ENCODE peak calls at places on chromosomes 3 and 15, in ten cellular contexts. One of them, this sample, is unnamed.
A peak's percentile ranks its signal among the peaks of the same experiment; 100 is the strongest.

GRCh38 chr3:125143982-125144652 is 68.4 kb downstream of the SLC12A8 start:
- DNase-seq in fibroblast of lung: peak; percentile 84
- DNase-seq in HCT116: no peak
- DNase-seq in ovary: peak; percentile 35
- DNase-seq in GM23338: peak; percentile 59
- DNase-seq in K562: no peak
- DNase-seq in dorsolateral prefrontal cortex: no peak
- DNase-seq in uterus: no peak
- DNase-seq in hepatocyte: no peak
- DNase-seq in lower lobe of right lung: no peak
- DNase-seq in this sample: no peak

GRCh38 chr3:123685780-123686179 is 100.9 kb upstream of the HACD2 start:
- DNase-seq in K562: no peak
- DNase-seq in GM23338: no peak
- DNase-seq in hepatocyte: no peak
- DNase-seq in ovary: no peak
- DNase-seq in fibroblast of lung: no peak
- DNase-seq in dorsolateral prefrontal cortex: no peak
- DNase-seq in HCT116: no peak
- DNase-seq in lower lobe of right lung: no peak
- DNase-seq in uterus: no peak
- DNase-seq in this sample: no peak

GRCh38 chr3:131903988-131904415 is 130.8 kb downstream of the CPNE4 start:
- DNase-seq in lower lobe of right lung: no peak
- DNase-seq in uterus: no peak
- DNase-seq in GM23338: no peak
- DNase-seq in HCT116: no peak
- DNase-seq in hepatocyte: peak; percentile 42
- DNase-seq in dorsolateral prefrontal cortex: peak; percentile 21
- DNase-seq in ovary: no peak
- DNase-seq in fibroblast of lung: peak; percentile 99
- DNase-seq in K562: no peak
- DNase-seq in this sample: no peak

GRCh38 chr3:52090131-52090548 is 33.8 kb upstream of the DUSP7 start:
- DNase-seq in HCT116: peak; percentile 31
- DNase-seq in ovary: peak; percentile 45
- DNase-seq in fibroblast of lung: peak; percentile 96
- DNase-seq in dorsolateral prefrontal cortex: peak; percentile 66
- DNase-seq in GM23338: no peak
- DNase-seq in uterus: peak; percentile 72
- DNase-seq in hepatocyte: peak; percentile 71
- DNase-seq in lower lobe of right lung: peak; percentile 20
- DNase-seq in K562: no peak
- DNase-seq in this sample: peak; percentile 52

GRCh38 chr15:25864966-25865365 is 1.8 kb upstream of the ATP10A start:
- DNase-seq in lower lobe of right lung: no peak
- DNase-seq in GM23338: no peak
- DNase-seq in hepatocyte: no peak
- DNase-seq in HCT116: no peak
- DNase-seq in fibroblast of lung: peak; percentile 76
- DNase-seq in K562: no peak
- DNase-seq in uterus: no peak
- DNase-seq in dorsolateral prefrontal cortex: no peak
- DNase-seq in ovary: no peak
- DNase-seq in this sample: no peak

GRCh38 chr3:192620300-192620699 is 107.0 kb downstream of the FGF12 start:
- DNase-seq in HCT116: no peak
- DNase-seq in dorsolateral prefrontal cortex: no peak
- DNase-seq in fibroblast of lung: no peak
- DNase-seq in ovary: no peak
- DNase-seq in uterus: no peak
- DNase-seq in GM23338: no peak
- DNase-seq in K562: no peak
- DNase-seq in lower lobe of right lung: no peak
- DNase-seq in hepatocyte: no peak
- DNase-seq in this sample: no peak

GRCh38 chr3:42771271-42771670 is 1.8 kb downstream of the CCDC13 start:
- DNase-seq in K562: no peak
- DNase-seq in ovary: no peak
- DNase-seq in hepatocyte: no peak
- DNase-seq in lower lobe of right lung: no peak
- DNase-seq in HCT116: no peak
- DNase-seq in uterus: no peak
- DNase-seq in dorsolateral prefrontal cortex: no peak
- DNase-seq in GM23338: no peak
- DNase-seq in fibroblast of lung: no peak
- DNase-seq in this sample: no peak

GRCh38 chr15:39682366-39682765 is 100.3 kb downstream of the FSIP1 start:
- DNase-seq in fibroblast of lung: peak; percentile 52
- DNase-seq in dorsolateral prefrontal cortex: no peak
- DNase-seq in hepatocyte: no peak
- DNase-seq in GM23338: no peak
- DNase-seq in lower lobe of right lung: no peak
- DNase-seq in uterus: no peak
- DNase-seq in K562: no peak
- DNase-seq in HCT116: no peak
- DNase-seq in ovary: no peak
- DNase-seq in this sample: no peak

GRCh38 chr15:39736646-39737550 is 45.7 kb downstream of the FSIP1 start:
- DNase-seq in hepatocyte: no peak
- DNase-seq in K562: no peak
- DNase-seq in lower lobe of right lung: no peak
- DNase-seq in uterus: no peak
- DNase-seq in fibroblast of lung: no peak
- DNase-seq in GM23338: no peak
- DNase-seq in dorsolateral prefrontal cortex: no peak
- DNase-seq in ovary: no peak
- DNase-seq in HCT116: no peak
- DNase-seq in this sample: no peak

GRCh38 chr15:68305420-68305871 is 27.9 kb downstream of the FEM1B start:
- DNase-seq in K562: no peak
- DNase-seq in dorsolateral prefrontal cortex: no peak
- DNase-seq in fibroblast of lung: no peak
- DNase-seq in hepatocyte: no peak
- DNase-seq in GM23338: no peak
- DNase-seq in lower lobe of right lung: no peak
- DNase-seq in ovary: peak; percentile 9
- DNase-seq in HCT116: no peak
- DNase-seq in uterus: peak; percentile 12
- DNase-seq in this sample: no peak

GRCh38 chr3:110562621-110563020 is 509.0 kb upstream of the NECTIN3 start:
- DNase-seq in dorsolateral prefrontal cortex: no peak
- DNase-seq in ovary: no peak
- DNase-seq in lower lobe of right lung: no peak
- DNase-seq in GM23338: no peak
- DNase-seq in fibroblast of lung: peak; percentile 21
- DNase-seq in HCT116: no peak
- DNase-seq in hepatocyte: no peak
- DNase-seq in uterus: no peak
- DNase-seq in K562: no peak
- DNase-seq in this sample: no peak

GRCh38 chr15:55669226-55669625 is 73.7 kb downstream of the PRTG start:
- DNase-seq in HCT116: no peak
- DNase-seq in uterus: no peak
- DNase-seq in lower lobe of right lung: no peak
- DNase-seq in hepatocyte: no peak
- DNase-seq in GM23338: no peak
- DNase-seq in K562: no peak
- DNase-seq in ovary: no peak
- DNase-seq in dorsolateral prefrontal cortex: no peak
- DNase-seq in fibroblast of lung: no peak
- DNase-seq in this sample: no peak

GRCh38 chr3:10419637-10420232 is 85.7 kb downstream of the ATP2B2 start:
- DNase-seq in K562: peak; percentile 55
- DNase-seq in hepatocyte: no peak
- DNase-seq in fibroblast of lung: peak; percentile 22
- DNase-seq in GM23338: no peak
- DNase-seq in HCT116: no peak
- DNase-seq in lower lobe of right lung: no peak
- DNase-seq in ovary: no peak
- DNase-seq in dorsolateral prefrontal cortex: no peak
- DNase-seq in uterus: no peak
- DNase-seq in this sample: no peak

GRCh38 chr3:8491750-8492149 is 9.9 kb upstream of the LMCD1 start:
- DNase-seq in HCT116: no peak
- DNase-seq in hepatocyte: no peak
- DNase-seq in K562: no peak
- DNase-seq in dorsolateral prefrontal cortex: no peak
- DNase-seq in lower lobe of right lung: peak; percentile 49
- DNase-seq in fibroblast of lung: no peak
- DNase-seq in ovary: no peak
- DNase-seq in uterus: no peak
- DNase-seq in GM23338: no peak
- DNase-seq in this sample: peak; percentile 36

GRCh38 chr15:66622677-66623076 is 56.9 kb upstream of the LCTL start:
- DNase-seq in fibroblast of lung: no peak
- DNase-seq in K562: no peak
- DNase-seq in hepatocyte: no peak
- DNase-seq in HCT116: no peak
- DNase-seq in GM23338: no peak
- DNase-seq in dorsolateral prefrontal cortex: no peak
- DNase-seq in lower lobe of right lung: no peak
- DNase-seq in uterus: no peak
- DNase-seq in ovary: no peak
- DNase-seq in this sample: no peak

GRCh38 chr15:85088300-85088699 is 106.6 kb downstream of the PDE8A start:
- DNase-seq in HCT116: no peak
- DNase-seq in fibroblast of lung: no peak
- DNase-seq in hepatocyte: no peak
- DNase-seq in K562: no peak
- DNase-seq in dorsolateral prefrontal cortex: no peak
- DNase-seq in lower lobe of right lung: no peak
- DNase-seq in GM23338: no peak
- DNase-seq in ovary: no peak
- DNase-seq in uterus: no peak
- DNase-seq in this sample: no peak
- H3K27ac ChIP-seq in HCT116: no peak overlapping the region
- H3K27ac ChIP-seq in fibroblast of lung: no peak overlapping the region
- H3K27ac ChIP-seq in hepatocyte: no peak overlapping the region
- H3K27ac ChIP-seq in K562: no peak overlapping the region
- H3K27ac ChIP-seq in dorsolateral prefrontal cortex: peak overlapping the region; percentile 97
- H3K27ac ChIP-seq in lower lobe of right lung: no peak overlapping the region
- H3K27ac ChIP-seq in GM23338: no peak overlapping the region
- H3K27ac ChIP-seq in ovary: no peak overlapping the region
- H3K27ac ChIP-seq in uterus: no peak overlapping the region
- H3K27ac ChIP-seq in this sample: no peak overlapping the region

GRCh38 chr3:141049681-141050080 is 1.5 kb upstream of the SPSB4 start:
- DNase-seq in dorsolateral prefrontal cortex: no peak
- DNase-seq in lower lobe of right lung: no peak
- DNase-seq in K562: peak; percentile 34
- DNase-seq in hepatocyte: no peak
- DNase-seq in HCT116: no peak
- DNase-seq in fibroblast of lung: peak; percentile 4
- DNase-seq in uterus: no peak
- DNase-seq in GM23338: peak; percentile 73
- DNase-seq in ovary: no peak
- DNase-seq in this sample: no peak
- TF ChIP-seq CTCF in dorsolateral prefrontal cortex: no peak
- TF ChIP-seq CTCF in lower lobe of right lung: no peak
- TF ChIP-seq CTCF in K562: peak; percentile 35
- TF ChIP-seq CTCF in hepatocyte: no peak
- TF ChIP-seq CTCF in HCT116: peak; percentile 47
- TF ChIP-seq CTCF in fibroblast of lung: peak; percentile 18
- TF ChIP-seq CTCF in uterus: no peak
- TF ChIP-seq CTCF in GM23338: peak; percentile 71
- TF ChIP-seq CTCF in ovary: no peak
- TF ChIP-seq CTCF in this sample: no peak

DNA sequence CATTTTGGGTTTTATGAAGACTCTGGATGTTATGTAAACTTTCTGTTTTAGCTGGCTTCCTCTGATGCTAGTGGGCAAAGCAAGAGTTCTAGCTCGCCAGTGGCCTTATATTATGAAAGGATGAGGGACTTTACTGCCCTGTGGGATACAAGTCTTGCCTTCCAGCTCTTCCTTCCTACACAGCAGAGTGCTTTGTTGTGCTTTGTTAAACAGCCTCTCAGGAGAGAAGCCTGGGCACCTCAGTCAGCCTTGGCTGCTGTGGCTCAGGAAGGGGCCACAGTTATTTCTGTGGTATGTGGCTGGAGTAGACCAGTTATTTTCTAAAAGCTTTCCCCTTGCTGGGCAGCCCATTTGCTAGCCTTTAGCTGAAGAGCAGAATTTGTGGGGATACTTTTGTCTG is 69.5 kb upstream of the SUCLG2 start:
- DNase-seq in lower lobe of right lung: no peak
- DNase-seq in GM23338: peak; percentile 24
- DNase-seq in fibroblast of lung: no peak
- DNase-seq in ovary: no peak
- DNase-seq in uterus: no peak
- DNase-seq in hepatocyte: no peak
- DNase-seq in K562: no peak
- DNase-seq in HCT116: no peak
- DNase-seq in dorsolateral prefrontal cortex: no peak
- DNase-seq in this sample: no peak
- H3K4me3 ChIP-seq in lower lobe of right lung: no peak overlapping the region
- H3K4me3 ChIP-seq in GM23338: no peak overlapping the region
- H3K4me3 ChIP-seq in fibroblast of lung: no peak overlapping the region
- H3K4me3 ChIP-seq in ovary: no peak overlapping the region
- H3K4me3 ChIP-seq in uterus: no peak overlapping the region
- H3K4me3 ChIP-seq in hepatocyte: no peak overlapping the region
- H3K4me3 ChIP-seq in K562: no peak overlapping the region
- H3K4me3 ChIP-seq in HCT116: no peak overlapping the region
- H3K4me3 ChIP-seq in dorsolateral prefrontal cortex: no peak overlapping the region
- H3K4me3 ChIP-seq in this sample: no peak overlapping the region

GRCh38 chr15:84818221-84819131 is 1.3 kb downstream of the ALPK3 start:
- DNase-seq in HCT116: no peak
- DNase-seq in fibroblast of lung: peak; percentile 39
- DNase-seq in dorsolateral prefrontal cortex: no peak
- DNase-seq in ovary: no peak
- DNase-seq in K562: no peak
- DNase-seq in hepatocyte: peak; percentile 80
- DNase-seq in uterus: no peak
- DNase-seq in lower lobe of right lung: no peak
- DNase-seq in GM23338: peak; percentile 82
- DNase-seq in this sample: no peak

GRCh38 chr15:84816694-84817460 is at the start of gene ALPK3:
- DNase-seq in K562: no peak
- DNase-seq in uterus: peak; percentile 26
- DNase-seq in ovary: no peak
- DNase-seq in hepatocyte: peak; percentile 87
- DNase-seq in fibroblast of lung: peak; percentile 19
- DNase-seq in GM23338: peak; percentile 79
- DNase-seq in dorsolateral prefrontal cortex: no peak
- DNase-seq in lower lobe of right lung: peak; percentile 70
- DNase-seq in HCT116: no peak
- DNase-seq in this sample: no peak

GRCh38 chr15:84819291-84819768 is 2.2 kb downstream of the ALPK3 start:
- DNase-seq in HCT116: no peak
- DNase-seq in K562: peak; percentile 33
- DNase-seq in uterus: no peak
- DNase-seq in GM23338: peak; percentile 44
- DNase-seq in ovary: no peak
- DNase-seq in lower lobe of right lung: no peak
- DNase-seq in fibroblast of lung: no peak
- DNase-seq in hepatocyte: peak; percentile 44
- DNase-seq in dorsolateral prefrontal cortex: no peak
- DNase-seq in this sample: no peak

GRCh38 chr15:84819791-84820190 is 2.6 kb downstream of the ALPK3 start:
- DNase-seq in ovary: no peak
- DNase-seq in uterus: no peak
- DNase-seq in lower lobe of right lung: no peak
- DNase-seq in GM23338: no peak
- DNase-seq in fibroblast of lung: no peak
- DNase-seq in K562: no peak
- DNase-seq in dorsolateral prefrontal cortex: no peak
- DNase-seq in hepatocyte: no peak
- DNase-seq in HCT116: no peak
- DNase-seq in this sample: no peak

GRCh38 chr15:84817461-84818081 is 415 bp downstream of the ALPK3 start:
- DNase-seq in GM23338: peak; percentile 75
- DNase-seq in uterus: no peak
- DNase-seq in dorsolateral prefrontal cortex: no peak
- DNase-seq in K562: no peak
- DNase-seq in hepatocyte: peak; percentile 67
- DNase-seq in ovary: no peak
- DNase-seq in lower lobe of right lung: no peak
- DNase-seq in fibroblast of lung: peak; percentile 26
- DNase-seq in HCT116: no peak
- DNase-seq in this sample: no peak
- H3K27ac ChIP-seq in GM23338: peak overlapping the region; percentile 78
- H3K27ac ChIP-seq in uterus: peak overlapping the region; percentile 48
- H3K27ac ChIP-seq in dorsolateral prefrontal cortex: peak overlapping the region; percentile 65
- H3K27ac ChIP-seq in K562: peak overlapping the region; percentile 37
- H3K27ac ChIP-seq in hepatocyte: peak overlapping the region; percentile 99
- H3K27ac ChIP-seq in ovary: no peak overlapping the region
- H3K27ac ChIP-seq in lower lobe of right lung: peak overlapping the region; percentile 83
- H3K27ac ChIP-seq in fibroblast of lung: no peak overlapping the region
- H3K27ac ChIP-seq in HCT116: no peak overlapping the region
- H3K27ac ChIP-seq in this sample: peak overlapping the region; percentile 63

This sample was measured in tibial nerve.